ENCODE peak calls at places on chromosomes 4 and X, in nine cellular contexts. W is EL; F is stimulated activated CD4-positive, alpha-beta T cell treated with anti-CD3 and anti-CD28 coated beads, Interleukin-15, amount 100 ng/mL, for 1 hour; D is NCI-H1092 treated with DMSO at 0.1 percent for 48 hours; U is RPMI8226; A is D341Med; T is AG08395; E is ovary; K is T-helper 17 cell. Z is an unnamed sample.

GRCh38 chr4:65083076-65083475 is 587.2 kb downstream of the EPHA5 start:
- DNase-seq in W (no peak), F (no peak), D (no peak), U (no peak), A (no peak), T (no peak), E (no peak), K (no peak), Z (no peak)

GRCh38 chrX:34629572-34629971 is 27.5 kb downstream of the TMEM47 start:
- DNase-seq in W (no peak), F (no peak), D (no peak), U (no peak), A (no peak), T (peak; percentile 59), E (no peak), K (no peak), Z (no peak)

GRCh38 chr4:148204892-148205291 is 237.3 kb downstream of the NR3C2 start:
- DNase-seq in W (no peak), F (no peak), D (no peak), U (no peak), A (no peak), T (no peak), E (no peak), K (no peak), Z (no peak)

GRCh38 chr4:30870513-30870912 is 150.3 kb downstream of the PCDH7 start:
- DNase-seq in W (no peak), F (no peak), D (no peak), U (no peak), A (no peak), T (no peak), E (no peak), K (no peak), Z (no peak)

GRCh38 chrX:27893211-27893610 is 85.4 kb downstream of the MAGEB10 start:
- DNase-seq in W (no peak), F (no peak), D (no peak), U (no peak), A (no peak), T (no peak), E (no peak), K (no peak), Z (no peak)

GRCh38 chr4:56699537-56699936 is 18.4 kb upstream of the HOPX start:
- DNase-seq in W (no peak), F (no peak), D (no peak), U (no peak), A (no peak), T (no peak), E (no peak), K (no peak), Z (no peak)

GRCh38 chrX:15336023-15336413 is 695 bp upstream of the PIGA start:
- DNase-seq in W (peak; percentile 50), F (no peak), D (peak; percentile 42), U (no peak), A (peak; percentile 13), T (peak; percentile 15), E (no peak), K (peak; percentile 31), Z (no peak)

GRCh38 chrX:12581546-12581945 is 209.7 kb upstream of the PRPS2 start:
- DNase-seq in W (no peak), F (no peak), D (no peak), U (no peak), A (no peak), T (no peak), E (no peak), K (no peak), Z (no peak)

GRCh38 chrX:120446503-120446902 is 22.6 kb downstream of the LAMP2 start:
- DNase-seq in W (peak; percentile 48), F (no peak), D (no peak), U (no peak), A (peak; percentile 42), T (peak; percentile 8), E (no peak), K (no peak), Z (no peak)

GRCh38 chr4:31026216-31026615 is 306.0 kb downstream of the PCDH7 start:
- DNase-seq in W (no peak), F (no peak), D (no peak), U (no peak), A (no peak), T (no peak), E (no peak), K (no peak), Z (no peak)

GRCh38 chr4:99518883-99519282 is 8.1 kb downstream of the C4orf17 start:
- DNase-seq in W (no peak), F (no peak), D (no peak), U (no peak), A (no peak), T (no peak), E (no peak), K (no peak), Z (no peak)

Z was measured in breast epithelium.